ENCODE peak calls at places on chromosomes 13 and 19, in four cellular contexts. M is astrocyte, Z is uterus, F is psoas muscle. A is an unnamed sample.

GRCh38 chr13:80962855-80963254 is 621.9 kb upstream of the SPRY2 start:
- DNase-seq in M (no peak), Z (no peak), F (no peak), A (no peak)

GRCh38 chr19:38003427-38004099 is 96.6 kb downstream of the SIPA1L3 start:
- DNase-seq in M (peak; percentile 88), Z (peak; percentile 55), F (peak; percentile 73), A (no peak)

GRCh38 chr13:82614086-82614485 is 1268.2 kb downstream of the SLITRK1 start:
- DNase-seq in M (no peak), Z (no peak), F (no peak), A (no peak)

GRCh38 chr13:25783480-25784081 is 268.2 kb downstream of the SHISA2 start:
- DNase-seq in M (no peak), Z (no peak), F (no peak), A (no peak)

GRCh38 chr13:92657565-92657964 is 569.0 kb upstream of the GPC6 start:
- DNase-seq in M (peak; percentile 76), Z (no peak), F (no peak), A (no peak)

GRCh38 chr13:95660981-95661581 is 15.9 kb upstream of the DNAJC3 start:
- DNase-seq in M (peak; percentile 23), Z (no peak), F (no peak), A (no peak)

GRCh38 chr13:94305033-94305432 is 174.4 kb downstream of the DCT start:
- DNase-seq in M (no peak), Z (no peak), F (no peak), A (no peak)

GRCh38 chr19:36060430-36060829 is 5.7 kb downstream of the WDR62 start:
- DNase-seq in M (peak; percentile 28), Z (peak; percentile 41), F (peak; percentile 31), A (no peak)

GRCh38 chr13:86080340-86080995 is 281.2 kb upstream of the SLITRK6 start:
- DNase-seq in M (no peak), Z (no peak), F (no peak), A (no peak)

GRCh38 chr19:46856062-46857022 is 4.5 kb upstream of the ARHGAP35 start:
- DNase-seq in M (peak; percentile 88), Z (peak; percentile 97), F (peak; percentile 98), A (peak; percentile 88)

GRCh38 chr13:90622547-90622946 is 724.9 kb upstream of the MIR17HG start:
- DNase-seq in M (peak; percentile 47), Z (no peak), F (no peak), A (no peak)

GRCh38 chr13:94711561-94712286 is 621 bp downstream of the SOX21 start:
- DNase-seq in M (peak; percentile 29), Z (no peak), F (no peak), A (no peak)

GRCh38 chr13:73230714-73231113 is 171.9 kb downstream of the KLF5 start:
- DNase-seq in M (no peak), Z (no peak), F (no peak), A (no peak)

GRCh38 chr19:7346488-7346971 is 2.2 kb upstream of the ARHGEF18 start:
- DNase-seq in M (no peak), Z (no peak), F (no peak), A (no peak)
- TF ChIP-seq CTCF in M (no peak), Z (no peak), F (no peak), A (no peak)

GRCh38 chr13:33058816-33059215 is 42.6 kb downstream of the KL start:
- DNase-seq in M (no peak), Z (no peak), F (no peak), A (no peak)

GRCh38 chr13:33066329-33066728 is 50.1 kb downstream of the KL start:
- DNase-seq in M (no peak), Z (no peak), F (no peak), A (no peak)

GRCh38 chr13:33057019-33057785 is 41.0 kb downstream of the KL start:
- DNase-seq in M (no peak), Z (no peak), F (no peak), A (no peak)

GRCh38 chr13:33060815-33061214 is 44.6 kb downstream of the KL start:
- DNase-seq in M (no peak), Z (no peak), F (no peak), A (no peak)
- H3K27ac ChIP-seq in M (no peak overlapping the region), Z (no peak overlapping the region), F (no peak overlapping the region), A (no peak overlapping the region)

GRCh38 chr13:48602296-48603040 is 51.3 kb upstream of the CYSLTR2 start:
- DNase-seq in M (no peak), Z (no peak), F (no peak), A (no peak)
- H3K9me3 ChIP-seq in M (no peaks in the 10 kb centered on the region), Z (no peaks in the 10 kb centered on the region), F (peaks cover 8% of the 10 kb centered on the region), A (no peaks in the 10 kb centered on the region)

GRCh38 chr19:49803529-49803856 is 9.6 kb downstream of the FUZ start:
- DNase-seq in M (no peak), Z (no peak), F (no peak), A (no peak)

GRCh38 chr19:49800771-49801170 is 12.3 kb downstream of the FUZ start:
- DNase-seq in M (no peak), Z (no peak), F (no peak), A (no peak)

GRCh38 chr19:49801401-49801888 is 11.6 kb downstream of the FUZ start:
- DNase-seq in M (no peak), Z (peak; percentile 40), F (no peak), A (no peak)

GRCh38 chr19:49802836-49803528 is 10.1 kb downstream of the FUZ start:
- DNase-seq in M (no peak), Z (peak; percentile 44), F (no peak), A (no peak)

GRCh38 chr19:49801966-49802661 is 11.0 kb downstream of the FUZ start:
- DNase-seq in M (peak; percentile 73), Z (peak; percentile 93), F (peak; percentile 94), A (no peak)
- TF ChIP-seq CTCF in M (no peak), Z (peak; percentile 43), F (peak; percentile 19), A (no peak)

DNA sequence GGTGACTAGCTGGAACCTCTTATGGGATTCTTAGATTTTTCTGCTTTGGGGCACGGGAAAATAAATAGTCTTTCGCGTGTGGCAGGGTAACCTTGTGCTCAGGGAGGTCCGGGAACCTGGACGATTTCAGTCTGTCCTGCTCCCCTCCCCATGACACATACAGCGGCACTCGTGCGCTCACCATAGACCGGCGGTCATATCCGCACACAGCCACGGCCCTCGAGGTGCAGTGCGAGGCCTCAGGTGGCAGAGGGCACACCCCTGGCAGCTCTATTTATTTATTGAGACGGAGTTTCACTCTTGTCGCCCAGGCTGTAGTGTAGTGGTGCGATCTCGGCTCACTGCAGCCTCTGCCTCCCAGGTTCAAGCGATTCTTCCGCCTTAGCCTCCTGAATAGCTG is 3.0 kb downstream of the ONECUT3 start:
- DNase-seq in M (no peak), Z (no peak), F (no peak), A (no peak)
- H3K27ac ChIP-seq in M (no peak overlapping the region), Z (no peak overlapping the region), F (no peak overlapping the region), A (no peak overlapping the region)

GRCh38 chr13:56528040-56528760 is 612.5 kb upstream of the PRR20A start:
- DNase-seq in M (no peak), Z (no peak), F (no peak), A (no peak)
- H3K9me3 ChIP-seq in M (no peaks in the 10 kb centered on the region), Z (no peaks in the 10 kb centered on the region), F (no peaks in the 10 kb centered on the region), A (peaks cover 3% of the 10 kb centered on the region)

DNA sequence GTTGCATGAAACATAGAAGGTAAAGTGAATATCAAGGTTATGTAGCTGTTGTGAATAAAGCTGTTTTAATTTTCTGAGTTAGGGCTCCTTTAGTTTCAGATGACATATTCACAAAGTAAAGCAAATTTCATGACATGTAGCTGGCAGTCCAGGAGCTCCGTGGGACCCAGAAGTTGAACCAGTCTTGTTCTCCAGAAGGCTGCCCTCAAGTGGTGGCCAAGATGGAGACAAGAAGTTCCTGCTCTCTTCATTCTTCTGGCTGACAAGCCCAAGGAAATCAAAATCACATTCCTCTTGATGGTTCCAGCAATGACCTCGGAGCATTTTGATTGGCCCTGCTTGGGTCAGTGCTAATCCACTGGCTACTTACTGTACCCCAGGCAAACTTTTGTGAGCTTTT is 128.7 kb downstream of the LIG4 start:
- DNase-seq in M (no peak), Z (no peak), F (no peak), A (no peak)
- TF ChIP-seq CTCF in M (no peak), Z (no peak), F (no peak), A (no peak)

DNA sequence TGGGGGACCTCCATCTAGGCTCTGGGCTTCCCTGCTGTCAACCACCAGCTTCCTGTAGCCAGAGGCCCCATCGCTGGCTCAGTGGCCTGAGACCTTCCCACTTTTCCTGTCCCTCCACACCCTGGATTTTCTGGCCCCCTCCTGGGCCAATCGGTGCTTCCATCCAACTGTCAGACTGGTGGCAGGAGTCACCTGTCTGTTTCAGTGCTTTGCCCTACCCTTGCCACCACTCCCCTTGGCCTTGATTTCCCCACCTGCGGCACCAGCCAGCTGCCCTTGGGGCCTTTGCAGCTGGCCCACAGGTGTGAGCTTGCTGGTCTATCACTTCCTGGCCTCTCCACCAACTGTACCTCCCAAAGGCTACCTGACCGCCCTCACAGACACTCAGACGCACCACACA is 12.5 kb downstream of the VSIG10L start:
- DNase-seq in M (no peak), Z (no peak), F (no peak), A (no peak)
- H3K27ac ChIP-seq in M (no peak overlapping the region), Z (no peak overlapping the region), F (no peak overlapping the region), A (no peak overlapping the region)

DNA sequence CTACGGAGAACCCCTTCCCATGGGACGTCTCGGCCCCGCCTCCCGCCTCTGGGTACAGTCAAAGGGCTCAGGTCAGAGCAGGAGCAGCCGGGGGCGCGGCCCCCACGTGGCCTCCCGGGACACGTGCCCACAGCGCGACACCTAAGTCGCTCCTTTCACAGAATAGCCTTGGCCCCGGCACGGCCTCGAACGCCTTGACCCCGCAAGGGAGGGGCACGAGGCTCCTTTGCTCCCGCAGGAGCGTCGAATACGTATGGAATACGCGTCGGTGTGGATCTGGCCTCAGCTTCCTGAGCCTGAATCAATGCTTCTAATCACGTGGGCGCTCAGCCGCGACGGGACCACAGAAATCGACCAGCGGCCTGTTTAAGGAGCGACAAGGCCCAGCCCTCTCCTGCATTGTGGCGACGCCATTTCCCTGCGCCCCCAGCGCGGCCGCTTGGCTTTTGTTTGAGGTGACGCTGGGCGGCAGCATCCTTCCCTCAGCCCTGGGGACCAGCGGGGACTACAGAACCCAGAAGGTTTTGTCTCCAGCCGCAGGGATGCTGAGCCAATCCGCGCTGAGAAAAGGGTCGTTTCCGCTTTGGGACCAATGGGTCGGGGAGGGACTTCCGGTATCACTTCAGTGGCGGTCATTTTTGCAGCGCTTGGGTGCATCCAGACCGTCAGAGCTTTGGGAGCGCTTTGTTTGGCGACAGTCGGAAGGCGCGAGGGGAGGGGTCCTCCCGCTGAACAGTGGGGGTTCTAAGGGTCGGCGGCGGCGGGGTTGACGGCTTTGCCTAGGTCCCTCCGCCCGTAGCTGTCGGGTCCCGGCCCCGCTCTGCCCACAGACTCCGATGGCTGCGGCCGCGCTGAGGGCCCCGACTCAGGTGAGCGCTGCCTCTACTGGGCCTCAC is at the start of gene ZIK1:
- DNase-seq in M (peak; percentile 87), Z (peak; percentile 84), F (peak; percentile 86), A (peak; percentile 88)
- H3K9me3 ChIP-seq in M (peaks cover 41% of the 10 kb centered on the region), Z (no peaks in the 10 kb centered on the region), F (peaks cover 41% of the 10 kb centered on the region), A (peaks cover 41% of the 10 kb centered on the region)

A was measured in CD4-positive, alpha-beta T cell.